ENCODE peak calls at places on chromosomes 4 and X, in four cellular contexts. W is right atrium auricular region, Y is fibroblast of mammary gland, G is foreskin fibroblast. V is an unnamed sample.

GRCh38 chr4:112176596-112176995 is 31.3 kb downstream of the FAM241A start:
- DNase-seq in W (no peak), G (no peak), Y (no peak), V (no peak)

GRCh38 chrX:10166248-10166716 is 9.5 kb downstream of the CLCN4 start:
- DNase-seq in G (no peak), Y (no peak), W (no peak), V (no peak)

GRCh38 chr4:63218837-63219236 is 1190.4 kb downstream of the TECRL start:
- DNase-seq in W (no peak), G (no peak), Y (no peak), V (no peak)

GRCh38 chr4:17448689-17449088 is 63.2 kb downstream of the QDPR start:
- DNase-seq in W (no peak), Y (peak), G (peak), V (no peak)

GRCh38 chr4:185115827-185116232 is 27.2 kb upstream of the SLC25A4 start:
- DNase-seq in G (peak), Y (peak), W (peak), V (no peak)

GRCh38 chr4:94758141-94758699 is 465 bp downstream of the BMPR1B start:
- DNase-seq in Y (no peak), W (no peak), G (peak), V (peak)

GRCh38 chrX:40202456-40202855 is 104.7 kb upstream of the BCOR start:
- DNase-seq in W (no peak), G (no peak), Y (no peak), V (no peak)

GRCh38 chr4:1002131-1002630 is 9.0 kb upstream of the SLC26A1 start:
- DNase-seq in Y (peak), G (no peak), W (no peak), V (no peak)

GRCh38 chr4:160826339-160826679 is 1337.5 kb downstream of the FSTL5 start:
- DNase-seq in W (no peak), Y (no peak), G (no peak), V (no peak)

GRCh38 chr4:108619372-108620100 is 840 bp upstream of the RPL34 start:
- DNase-seq in W (no peak), G (no peak), Y (no peak), V (no peak)

GRCh38 chr4:143411527-143412480 is 75.1 kb downstream of the GAB1 start:
- DNase-seq in W (no peak), G (no peak), Y (peak), V (no peak)

GRCh38 chr4:118224239-118224829 is 128.5 kb downstream of the PRSS12 start:
- DNase-seq in Y (peak), G (peak), W (no peak), V (no peak)

GRCh38 chr4:119834901-119835300 is 206.3 kb upstream of the PDE5A start:
- DNase-seq in G (no peak), Y (no peak), W (no peak), V (no peak)

GRCh38 chr4:81550005-81550896 is 78.5 kb upstream of the RASGEF1B start:
- DNase-seq in G (no peak), W (no peak), Y (peak), V (no peak)

GRCh38 chr4:105719214-105719613 is 10.6 kb downstream of the GSTCD start:
- DNase-seq in W (no peak), G (no peak), Y (no peak), V (no peak)

GRCh38 chr4:77310931-77311330 is 153.9 kb downstream of the CCNG2 start:
- DNase-seq in W (no peak), G (no peak), Y (no peak), V (no peak)

GRCh38 chrX:39149761-39150160 is 348.5 kb downstream of the MID1IP1 start:
- DNase-seq in Y (peak), G (peak), W (peak), V (no peak)

GRCh38 chrX:47697171-47697570 is 38.2 kb upstream of the UXT start:
- DNase-seq in W (no peak), Y (peak), G (peak), V (no peak)

GRCh38 chr4:152265149-152265621 is 270.7 kb downstream of the FBXW7 start:
- DNase-seq in Y (peak), W (no peak), G (peak), V (no peak)

GRCh38 chrX:8306296-8306975 is 135.4 kb upstream of the VCX2 start:
- DNase-seq in G (no peak), W (no peak), Y (no peak), V (no peak)

GRCh38 chrX:37818031-37818430 is 29.3 kb downstream of the DYNLT3 start:
- DNase-seq in G (no peak), W (no peak), Y (no peak), V (no peak)

GRCh38 chrX:151825927-151826471 is 86.7 kb upstream of the MAGEA4 start:
- DNase-seq in G (peak), Y (peak), W (peak), V (no peak)

GRCh38 chr4:88010921-88011320 is 3.5 kb downstream of the PKD2 start:
- DNase-seq in G (no peak), W (no peak), Y (peak), V (no peak)

GRCh38 chr4:17283832-17284231 is 228.1 kb downstream of the QDPR start:
- DNase-seq in G (no peak), Y (no peak), W (no peak), V (no peak)

GRCh38 chrX:68930576-68931317 is 101.9 kb downstream of the EFNB1 start:
- DNase-seq in Y (no peak), W (no peak), G (no peak), V (no peak)

DNA sequence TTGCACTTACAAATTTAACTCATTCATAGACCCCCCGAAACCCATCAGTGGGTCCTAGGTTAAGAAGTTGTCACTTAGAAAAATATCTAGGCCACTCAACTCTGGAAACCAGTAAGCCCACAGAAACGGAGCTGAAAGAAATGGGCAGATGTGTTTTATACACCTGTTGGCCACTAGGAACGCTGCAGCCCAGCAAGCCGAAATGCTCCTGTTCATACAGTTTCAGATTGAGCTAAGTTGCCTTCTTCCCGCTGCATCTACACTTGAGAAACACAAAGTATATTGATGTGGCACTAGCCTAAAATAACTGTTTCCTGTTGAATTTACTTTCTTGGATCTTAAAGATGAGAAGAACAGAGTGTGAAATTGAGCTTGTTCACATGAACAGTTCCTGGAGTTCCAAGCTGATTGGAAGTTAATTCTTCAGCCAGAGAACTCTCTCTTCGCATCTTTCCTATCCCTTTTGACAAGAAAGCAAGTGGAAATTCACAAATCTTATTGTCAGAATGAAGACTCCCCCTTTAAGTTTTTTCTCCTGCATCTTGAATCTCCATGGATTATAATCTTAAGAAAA is 174.1 kb downstream of the RBMX2 start:
- DNase-seq in Y (peak), G (peak), W (no peak), V (no peak)
- TF ChIP-seq CTCF in Y (peak), G (peak), W (peak), V (peak)

DNA sequence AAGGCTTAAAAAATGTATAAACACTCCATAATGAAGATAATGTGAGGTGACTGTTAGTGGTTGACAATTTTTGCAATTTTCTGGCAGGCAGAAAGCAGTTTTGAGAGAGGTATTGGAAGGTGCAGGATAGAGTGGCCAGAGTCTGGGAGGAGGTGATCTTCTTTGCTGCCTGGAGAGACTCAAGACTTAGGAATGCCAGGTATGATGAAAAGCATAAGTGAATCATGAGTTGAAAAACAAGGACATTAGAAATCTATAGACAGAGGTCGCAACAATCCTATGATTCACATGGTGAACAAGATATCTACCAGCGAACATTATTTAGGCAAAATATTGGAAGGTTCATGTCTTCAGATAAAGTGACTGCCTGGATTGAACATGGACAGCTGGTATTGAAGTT is 118.5 kb downstream of the CFAP299 start:
- DNase-seq in Y (no peak), G (no peak), W (no peak), V (no peak)
- TF ChIP-seq CTCF in Y (no peak), G (no peak), W (no peak), V (no peak)

GRCh38 chrX:56788717-56789122 is 59.7 kb downstream of the NBDY start:
- DNase-seq in Y (peak), G (no peak), W (no peak), V (no peak)
- TF ChIP-seq CTCF in Y (peak), G (no peak), W (peak), V (no peak)

GRCh38 chr4:32128549-32128948 is 1408.4 kb downstream of the PCDH7 start:
- DNase-seq in G (no peak), Y (no peak), W (no peak), V (no peak)
- TF ChIP-seq CTCF in G (no peak), Y (no peak), W (no peak), V (no peak)

GRCh38 chr4:140567722-140568121 is 1.0 kb downstream of the UCP1 start:
- DNase-seq in Y (no peak), G (no peak), W (no peak), V (no peak)

GRCh38 chr4:140569307-140569638 is 512 bp upstream of the UCP1 start:
- DNase-seq in G (no peak), Y (no peak), W (no peak), V (no peak)

GRCh38 chr4:140571620-140572019 is 2.9 kb upstream of the UCP1 start:
- DNase-seq in G (no peak), W (no peak), Y (no peak), V (no peak)

GRCh38 chr4:140568507-140569306 is at the start of gene UCP1:
- DNase-seq in G (peak), W (no peak), Y (no peak), V (no peak)
- TF ChIP-seq CTCF in G (no peak), W (no peak), Y (no peak), V (no peak)